ENCODE peak calls at places on chromosomes 6 and 20, in ten cellular contexts. One of them, this sample, is unnamed.

GRCh38 chr6:90319044-90319443 is 22.4 kb upstream of the BACH2 start:
- DNase-seq in stomach: no peak
- DNase-seq in CD4-positive, alpha-beta memory T cell: no peak
- DNase-seq in lung: no peak
- DNase-seq in colonic mucosa: no peak
- DNase-seq in GM23248: peak; percentile 49
- DNase-seq in hepatocyte: peak; percentile 8
- DNase-seq in A673: no peak
- DNase-seq in mucosa of descending colon: no peak
- DNase-seq in aorta: no peak
- DNase-seq in this sample: no peak

GRCh38 chr6:159125977-159126376 is 43.2 kb upstream of the FNDC1 start:
- DNase-seq in A673: no peak
- DNase-seq in aorta: no peak
- DNase-seq in mucosa of descending colon: no peak
- DNase-seq in GM23248: peak; percentile 68
- DNase-seq in stomach: no peak
- DNase-seq in hepatocyte: no peak
- DNase-seq in lung: no peak
- DNase-seq in colonic mucosa: no peak
- DNase-seq in CD4-positive, alpha-beta memory T cell: no peak
- DNase-seq in this sample: no peak

GRCh38 chr6:119174879-119175817 is 96.7 kb upstream of the FAM184A start:
- DNase-seq in mucosa of descending colon: no peak
- DNase-seq in lung: no peak
- DNase-seq in stomach: no peak
- DNase-seq in aorta: no peak
- DNase-seq in GM23248: peak; percentile 26
- DNase-seq in CD4-positive, alpha-beta memory T cell: no peak
- DNase-seq in A673: no peak
- DNase-seq in colonic mucosa: no peak
- DNase-seq in hepatocyte: no peak
- DNase-seq in this sample: no peak

GRCh38 chr6:80376411-80376810 is 269.9 kb downstream of the BCKDHB start:
- DNase-seq in stomach: no peak
- DNase-seq in CD4-positive, alpha-beta memory T cell: no peak
- DNase-seq in hepatocyte: no peak
- DNase-seq in A673: no peak
- DNase-seq in GM23248: no peak
- DNase-seq in aorta: no peak
- DNase-seq in colonic mucosa: no peak
- DNase-seq in mucosa of descending colon: no peak
- DNase-seq in lung: no peak
- DNase-seq in this sample: no peak

GRCh38 chr6:31498748-31499147 is 803 bp downstream of the MICB start:
- DNase-seq in lung: no peak
- DNase-seq in hepatocyte: peak; percentile 31
- DNase-seq in mucosa of descending colon: peak; percentile 62
- DNase-seq in stomach: no peak
- DNase-seq in aorta: no peak
- DNase-seq in CD4-positive, alpha-beta memory T cell: no peak
- DNase-seq in GM23248: peak; percentile 55
- DNase-seq in A673: peak; percentile 16
- DNase-seq in colonic mucosa: no peak
- DNase-seq in this sample: no peak

GRCh38 chr20:60642546-60642945 is 609.5 kb upstream of the CDH4 start:
- DNase-seq in stomach: no peak
- DNase-seq in mucosa of descending colon: no peak
- DNase-seq in CD4-positive, alpha-beta memory T cell: no peak
- DNase-seq in A673: no peak
- DNase-seq in lung: no peak
- DNase-seq in GM23248: no peak
- DNase-seq in aorta: no peak
- DNase-seq in hepatocyte: no peak
- DNase-seq in colonic mucosa: no peak
- DNase-seq in this sample: no peak

GRCh38 chr20:3068986-3069900 is 2.2 kb upstream of the OXT start:
- DNase-seq in aorta: no peak
- DNase-seq in colonic mucosa: no peak
- DNase-seq in stomach: peak; percentile 38
- DNase-seq in hepatocyte: no peak
- DNase-seq in lung: no peak
- DNase-seq in A673: no peak
- DNase-seq in mucosa of descending colon: no peak
- DNase-seq in GM23248: peak; percentile 73
- DNase-seq in CD4-positive, alpha-beta memory T cell: peak; percentile 20
- DNase-seq in this sample: no peak

GRCh38 chr6:42195415-42195814 is 659 bp upstream of the GUCA1B start:
- DNase-seq in GM23248: no peak
- DNase-seq in mucosa of descending colon: no peak
- DNase-seq in aorta: no peak
- DNase-seq in CD4-positive, alpha-beta memory T cell: no peak
- DNase-seq in colonic mucosa: no peak
- DNase-seq in A673: no peak
- DNase-seq in lung: no peak
- DNase-seq in stomach: no peak
- DNase-seq in hepatocyte: no peak
- DNase-seq in this sample: no peak

GRCh38 chr20:23361108-23361650 is 803 bp upstream of the GZF1 start:
- DNase-seq in GM23248: peak; percentile 73
- DNase-seq in stomach: no peak
- DNase-seq in aorta: no peak
- DNase-seq in A673: no peak
- DNase-seq in colonic mucosa: peak; percentile 29
- DNase-seq in hepatocyte: peak; percentile 58
- DNase-seq in lung: no peak
- DNase-seq in mucosa of descending colon: no peak
- DNase-seq in CD4-positive, alpha-beta memory T cell: no peak
- DNase-seq in this sample: no peak

GRCh38 chr6:169556758-169557505 is 144.9 kb downstream of the WDR27 start:
- DNase-seq in CD4-positive, alpha-beta memory T cell: peak; percentile 4
- DNase-seq in colonic mucosa: no peak
- DNase-seq in GM23248: no peak
- DNase-seq in A673: no peak
- DNase-seq in stomach: no peak
- DNase-seq in mucosa of descending colon: no peak
- DNase-seq in lung: no peak
- DNase-seq in aorta: no peak
- DNase-seq in hepatocyte: no peak
- DNase-seq in this sample: no peak

GRCh38 chr6:24494726-24495515 is at the start of gene ALDH5A1:
- DNase-seq in CD4-positive, alpha-beta memory T cell: peak; percentile 80
- DNase-seq in aorta: peak; percentile 83
- DNase-seq in stomach: peak; percentile 72
- DNase-seq in A673: peak; percentile 76
- DNase-seq in colonic mucosa: peak; percentile 77
- DNase-seq in GM23248: peak; percentile 82
- DNase-seq in lung: peak; percentile 65
- DNase-seq in hepatocyte: peak; percentile 86
- DNase-seq in mucosa of descending colon: peak; percentile 86
- DNase-seq in this sample: peak; percentile 52

GRCh38 chr6:41374618-41375590 is 39.5 kb downstream of the NCR2 start:
- DNase-seq in A673: peak; percentile 25
- DNase-seq in mucosa of descending colon: no peak
- DNase-seq in stomach: no peak
- DNase-seq in lung: no peak
- DNase-seq in colonic mucosa: no peak
- DNase-seq in GM23248: peak; percentile 7
- DNase-seq in aorta: no peak
- DNase-seq in CD4-positive, alpha-beta memory T cell: no peak
- DNase-seq in hepatocyte: peak; percentile 30
- DNase-seq in this sample: no peak

GRCh38 chr6:91149246-91149645 is 562.4 kb upstream of the MAP3K7 start:
- DNase-seq in A673: peak; percentile 65
- DNase-seq in GM23248: peak; percentile 0
- DNase-seq in hepatocyte: no peak
- DNase-seq in stomach: no peak
- DNase-seq in lung: no peak
- DNase-seq in colonic mucosa: no peak
- DNase-seq in CD4-positive, alpha-beta memory T cell: no peak
- DNase-seq in mucosa of descending colon: no peak
- DNase-seq in aorta: no peak
- DNase-seq in this sample: no peak

GRCh38 chr20:41594514-41595322 is 23.5 kb downstream of the CHD6 start:
- DNase-seq in aorta: no peak
- DNase-seq in GM23248: no peak
- DNase-seq in stomach: no peak
- DNase-seq in mucosa of descending colon: no peak
- DNase-seq in lung: no peak
- DNase-seq in hepatocyte: no peak
- DNase-seq in A673: no peak
- DNase-seq in CD4-positive, alpha-beta memory T cell: no peak
- DNase-seq in colonic mucosa: no peak
- DNase-seq in this sample: no peak
- H3K9me3 ChIP-seq in aorta: peaks cover 3% of the 10 kb centered on the region
- H3K9me3 ChIP-seq in GM23248: no peaks in the 10 kb centered on the region
- H3K9me3 ChIP-seq in stomach: peaks cover 54% of the 10 kb centered on the region
- H3K9me3 ChIP-seq in mucosa of descending colon: peaks cover 46% of the 10 kb centered on the region
- H3K9me3 ChIP-seq in lung: peaks cover 16% of the 10 kb centered on the region
- H3K9me3 ChIP-seq in hepatocyte: no peaks in the 10 kb centered on the region
- H3K9me3 ChIP-seq in A673: peaks cover 41% of the 10 kb centered on the region
- H3K9me3 ChIP-seq in CD4-positive, alpha-beta memory T cell: peaks cover 24% of the 10 kb centered on the region
- H3K9me3 ChIP-seq in colonic mucosa: no peaks in the 10 kb centered on the region
- H3K9me3 ChIP-seq in this sample: peaks cover 21% of the 10 kb centered on the region

GRCh38 chr6:107396226-107396625 is 63.1 kb downstream of the PDSS2 start:
- DNase-seq in lung: no peak
- DNase-seq in CD4-positive, alpha-beta memory T cell: no peak
- DNase-seq in A673: no peak
- DNase-seq in GM23248: no peak
- DNase-seq in stomach: no peak
- DNase-seq in hepatocyte: no peak
- DNase-seq in aorta: no peak
- DNase-seq in colonic mucosa: peak; percentile 49
- DNase-seq in mucosa of descending colon: no peak
- DNase-seq in this sample: no peak
- H3K9me3 ChIP-seq in lung: peaks cover 9% of the 10 kb centered on the region
- H3K9me3 ChIP-seq in CD4-positive, alpha-beta memory T cell: no peaks in the 10 kb centered on the region
- H3K9me3 ChIP-seq in A673: peaks cover 23% of the 10 kb centered on the region
- H3K9me3 ChIP-seq in GM23248: peaks cover 6% of the 10 kb centered on the region
- H3K9me3 ChIP-seq in stomach: peaks cover 10% of the 10 kb centered on the region
- H3K9me3 ChIP-seq in hepatocyte: peaks cover under 1% of the 10 kb centered on the region
- H3K9me3 ChIP-seq in aorta: no peaks in the 10 kb centered on the region
- H3K9me3 ChIP-seq in colonic mucosa: no peaks in the 10 kb centered on the region
- H3K9me3 ChIP-seq in mucosa of descending colon: peaks cover 10% of the 10 kb centered on the region
- H3K9me3 ChIP-seq in this sample: no peaks in the 10 kb centered on the region

GRCh38 chr6:168208436-168208835 is 111.1 kb downstream of the DACT2 start:
- DNase-seq in stomach: no peak
- DNase-seq in mucosa of descending colon: no peak
- DNase-seq in colonic mucosa: no peak
- DNase-seq in CD4-positive, alpha-beta memory T cell: no peak
- DNase-seq in lung: no peak
- DNase-seq in A673: no peak
- DNase-seq in aorta: no peak
- DNase-seq in GM23248: no peak
- DNase-seq in hepatocyte: no peak
- DNase-seq in this sample: no peak

GRCh38 chr6:168206186-168206585 is 113.4 kb downstream of the DACT2 start:
- DNase-seq in A673: no peak
- DNase-seq in CD4-positive, alpha-beta memory T cell: no peak
- DNase-seq in stomach: no peak
- DNase-seq in lung: no peak
- DNase-seq in colonic mucosa: no peak
- DNase-seq in aorta: no peak
- DNase-seq in hepatocyte: no peak
- DNase-seq in mucosa of descending colon: no peak
- DNase-seq in GM23248: no peak
- DNase-seq in this sample: no peak

GRCh38 chr6:168207421-168208175 is 112.0 kb downstream of the DACT2 start:
- DNase-seq in lung: no peak
- DNase-seq in stomach: no peak
- DNase-seq in mucosa of descending colon: no peak
- DNase-seq in GM23248: no peak
- DNase-seq in CD4-positive, alpha-beta memory T cell: no peak
- DNase-seq in colonic mucosa: no peak
- DNase-seq in A673: no peak
- DNase-seq in aorta: no peak
- DNase-seq in hepatocyte: no peak
- DNase-seq in this sample: no peak

GRCh38 chr6:168208854-168209253 is 110.7 kb downstream of the DACT2 start:
- DNase-seq in hepatocyte: no peak
- DNase-seq in lung: no peak
- DNase-seq in A673: no peak
- DNase-seq in stomach: no peak
- DNase-seq in aorta: no peak
- DNase-seq in mucosa of descending colon: no peak
- DNase-seq in GM23248: no peak
- DNase-seq in CD4-positive, alpha-beta memory T cell: no peak
- DNase-seq in colonic mucosa: no peak
- DNase-seq in this sample: no peak

DNA sequence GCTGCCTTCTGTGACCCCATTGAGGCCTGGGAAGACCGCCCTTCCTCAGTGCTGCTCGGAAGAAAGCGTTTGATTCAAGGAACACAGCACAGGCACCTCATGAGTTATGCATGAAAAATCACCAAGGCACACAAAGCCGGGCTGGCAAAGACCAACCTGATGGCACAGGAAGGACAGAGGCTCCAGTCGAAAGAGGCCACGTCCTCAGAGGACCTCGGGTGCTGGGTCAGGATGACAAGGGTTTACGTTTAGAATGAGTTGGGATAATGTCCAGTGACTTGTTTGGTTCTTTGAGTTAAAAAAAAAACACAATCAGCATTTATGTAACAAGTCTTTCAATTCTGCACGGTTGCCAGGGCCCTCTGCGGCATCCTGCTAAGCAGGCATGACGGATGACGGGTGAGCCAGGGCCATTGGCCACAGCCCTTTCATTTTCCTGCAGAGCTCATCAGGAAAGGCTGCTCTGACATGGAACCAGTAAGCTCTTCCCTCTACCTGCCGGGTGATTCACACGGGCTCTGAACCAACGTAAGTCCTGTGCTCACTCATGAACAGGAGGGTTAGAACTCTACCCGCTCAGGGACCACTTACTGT is 112.8 kb downstream of the DACT2 start:
- DNase-seq in mucosa of descending colon: no peak
- DNase-seq in colonic mucosa: no peak
- DNase-seq in stomach: no peak
- DNase-seq in A673: no peak
- DNase-seq in hepatocyte: no peak
- DNase-seq in CD4-positive, alpha-beta memory T cell: no peak
- DNase-seq in aorta: no peak
- DNase-seq in lung: no peak
- DNase-seq in GM23248: no peak
- DNase-seq in this sample: no peak
- H3K9me3 ChIP-seq in mucosa of descending colon: no peaks in the 10 kb centered on the region
- H3K9me3 ChIP-seq in colonic mucosa: no peaks in the 10 kb centered on the region
- H3K9me3 ChIP-seq in stomach: no peaks in the 10 kb centered on the region
- H3K9me3 ChIP-seq in A673: peaks cover 7% of the 10 kb centered on the region
- H3K9me3 ChIP-seq in hepatocyte: no peaks in the 10 kb centered on the region
- H3K9me3 ChIP-seq in CD4-positive, alpha-beta memory T cell: no peaks in the 10 kb centered on the region
- H3K9me3 ChIP-seq in aorta: no peaks in the 10 kb centered on the region
- H3K9me3 ChIP-seq in lung: no peaks in the 10 kb centered on the region
- H3K9me3 ChIP-seq in GM23248: no peaks in the 10 kb centered on the region
- H3K9me3 ChIP-seq in this sample: no peaks in the 10 kb centered on the region

DNA sequence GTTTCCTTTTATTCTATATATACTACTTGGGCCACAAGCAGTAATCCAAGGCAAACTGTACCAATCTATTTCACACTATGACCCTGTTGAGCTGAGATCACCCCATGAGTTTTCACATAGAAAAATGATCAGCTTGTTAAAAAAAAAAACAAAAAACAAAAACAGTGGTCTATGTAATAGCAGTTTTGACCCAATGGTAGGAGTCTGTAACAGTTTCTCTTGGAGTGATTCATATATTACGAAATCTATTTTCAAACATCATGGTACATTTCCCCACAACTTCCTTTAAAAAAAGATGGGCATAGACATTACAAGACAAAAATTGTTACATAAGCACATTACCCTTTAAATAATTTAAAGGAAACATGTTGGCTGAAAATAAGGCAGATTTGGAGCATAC is 78.1 kb downstream of the PRSS35 start:
- DNase-seq in mucosa of descending colon: no peak
- DNase-seq in aorta: no peak
- DNase-seq in colonic mucosa: no peak
- DNase-seq in GM23248: peak; percentile 41
- DNase-seq in CD4-positive, alpha-beta memory T cell: no peak
- DNase-seq in stomach: no peak
- DNase-seq in lung: no peak
- DNase-seq in A673: no peak
- DNase-seq in hepatocyte: no peak
- DNase-seq in this sample: no peak
- H3K9me3 ChIP-seq in mucosa of descending colon: no peaks in the 10 kb centered on the region
- H3K9me3 ChIP-seq in aorta: no peaks in the 10 kb centered on the region
- H3K9me3 ChIP-seq in colonic mucosa: no peaks in the 10 kb centered on the region
- H3K9me3 ChIP-seq in GM23248: no peaks in the 10 kb centered on the region
- H3K9me3 ChIP-seq in CD4-positive, alpha-beta memory T cell: no peaks in the 10 kb centered on the region
- H3K9me3 ChIP-seq in stomach: no peaks in the 10 kb centered on the region
- H3K9me3 ChIP-seq in lung: no peaks in the 10 kb centered on the region
- H3K9me3 ChIP-seq in A673: no peaks in the 10 kb centered on the region
- H3K9me3 ChIP-seq in hepatocyte: no peaks in the 10 kb centered on the region
- H3K9me3 ChIP-seq in this sample: no peaks in the 10 kb centered on the region